ENCODE peak calls at places on chromosomes 4 and X, in five cellular contexts. J is left lung, A is H4, G is hypothalamus, K is AG10803. Z is an unnamed sample.

GRCh38 chr4:188822698-188823097 is 683.5 kb downstream of the TRIML1 start:
- DNase-seq in J (peak; percentile 46), A (no peak), G (no peak), K (no peak), Z (no peak)

GRCh38 chr4:29423836-29424721 is 1296.1 kb upstream of the PCDH7 start:
- DNase-seq in J (no peak), A (peak; percentile 63), G (no peak), K (peak; percentile 25), Z (peak; percentile 37)

GRCh38 chr4:19119904-19120303 is 1098.3 kb upstream of the LCORL start:
- DNase-seq in J (no peak), A (no peak), G (no peak), K (no peak), Z (no peak)

GRCh38 chr4:118280501-118281218 is 72.1 kb downstream of the PRSS12 start:
- DNase-seq in J (no peak), A (peak; percentile 77), G (no peak), K (peak; percentile 73), Z (peak; percentile 83)

GRCh38 chr4:36414248-36414647 is 132.8 kb downstream of the DTHD1 start:
- DNase-seq in J (no peak), A (no peak), G (no peak), K (no peak), Z (no peak)

GRCh38 chr4:24266951-24267577 is 317.3 kb downstream of the DHX15 start:
- DNase-seq in J (no peak), A (no peak), G (no peak), K (peak; percentile 71), Z (peak; percentile 80)

GRCh38 chrX:133090410-133090809 is 6.5 kb downstream of the USP26 start:
- DNase-seq in J (no peak), A (no peak), G (no peak), K (no peak), Z (no peak)

GRCh38 chr4:143531368-143531767 is 17.9 kb downstream of the SMARCA5 start:
- DNase-seq in J (no peak), A (peak; percentile 11), G (no peak), K (no peak), Z (no peak)

GRCh38 chr4:181807771-181808170 is 435.4 kb upstream of the TENM3 start:
- DNase-seq in J (no peak), A (no peak), G (no peak), K (peak; percentile 24), Z (no peak)

GRCh38 chr4:13678186-13678924 is 50.8 kb upstream of the BOD1L1 start:
- DNase-seq in J (no peak), A (no peak), G (no peak), K (no peak), Z (no peak)

GRCh38 chrX:129959493-129959832 is 23.0 kb upstream of the BCORL1 start:
- DNase-seq in J (no peak), A (no peak), G (no peak), K (no peak), Z (no peak)

GRCh38 chrX:44898411-44899221 is 25.6 kb downstream of the KDM6A start:
- DNase-seq in J (no peak), A (peak; percentile 80), G (no peak), K (no peak), Z (no peak)

GRCh38 chr4:115851918-115852766 is 738.7 kb upstream of the NDST4 start:
- DNase-seq in J (no peak), A (peak; percentile 67), G (no peak), K (no peak), Z (peak; percentile 22)

GRCh38 chr4:5572114-5572513 is 136.2 kb downstream of the EVC2 start:
- DNase-seq in J (no peak), A (peak; percentile 17), G (no peak), K (peak; percentile 76), Z (peak; percentile 12)

GRCh38 chrX:39859991-39860861 is 237.5 kb downstream of the BCOR start:
- DNase-seq in J (no peak), A (peak; percentile 87), G (no peak), K (peak; percentile 36), Z (no peak)

GRCh38 chr4:81919238-81919637 is 447.5 kb upstream of the RASGEF1B start:
- DNase-seq in J (no peak), A (peak; percentile 42), G (no peak), K (no peak), Z (no peak)

GRCh38 chr4:7043521-7044414 is 596 bp downstream of the TADA2B start:
- DNase-seq in J (peak; percentile 91), A (no peak), G (peak; percentile 35), K (peak; percentile 45), Z (no peak)